ENCODE peak calls at places on chromosomes 1 and 21, in seven cellular contexts. T is choroid plexus epithelial cell, B is ovary, G is A673, A is MM.1S, N is neural progenitor cell, H is tibial nerve. L is an unnamed sample.

GRCh38 chr1:218330043-218330623 is 15.0 kb upstream of the TGFB2 start:
- DNase-seq in H (no peak), N (peak; percentile 34), G (peak; percentile 49), T (peak; percentile 74), A (peak; percentile 42), B (no peak), L (no peak)

GRCh38 chr21:33971492-33972013 is 55.9 kb upstream of the ATP5PO start:
- DNase-seq in A (no peak), T (peak; percentile 61), N (peak; percentile 49), B (no peak), G (no peak), H (no peak), L (no peak)

GRCh38 chr1:44805311-44806024 is 1.7 kb downstream of the DYNLT4 start:
- DNase-seq in T (no peak), B (peak; percentile 45), A (no peak), G (no peak), N (no peak), H (no peak), L (no peak)

GRCh38 chr1:209249785-209250441 is 333.6 kb upstream of the CAMK1G start:
- DNase-seq in B (no peak), T (no peak), A (no peak), H (no peak), G (no peak), N (no peak), L (no peak)

GRCh38 chr1:87584603-87585002 is 255.9 kb downstream of the LMO4 start:
- DNase-seq in T (no peak), H (no peak), B (no peak), G (no peak), A (no peak), N (no peak), L (no peak)

GRCh38 chr1:24898152-24898908 is 31.7 kb downstream of the RUNX3 start:
- DNase-seq in H (no peak), N (peak; percentile 67), G (peak; percentile 35), B (no peak), A (no peak), T (peak; percentile 58), L (no peak)

GRCh38 chr1:212565079-212565478 is 43.5 kb upstream of the ATF3 start:
- DNase-seq in G (no peak), N (no peak), H (no peak), A (no peak), B (no peak), T (no peak), L (no peak)

GRCh38 chr21:42809577-42810440 is 69.5 kb downstream of the WDR4 start:
- DNase-seq in A (no peak), T (no peak), G (no peak), H (no peak), B (no peak), N (peak; percentile 20), L (no peak)

GRCh38 chr21:38048241-38048640 is 132.0 kb upstream of the KCNJ6 start:
- DNase-seq in H (no peak), B (no peak), G (no peak), T (no peak), A (no peak), N (no peak), L (no peak)

GRCh38 chr1:19049128-19049768 is 92.8 kb upstream of the IFFO2 start:
- DNase-seq in T (no peak), B (no peak), N (no peak), A (no peak), H (no peak), G (no peak), L (no peak)

GRCh38 chr1:221078260-221078965 is 199.2 kb downstream of the HLX start:
- DNase-seq in A (no peak), T (no peak), G (no peak), B (no peak), H (no peak), N (no peak), L (no peak)

GRCh38 chr1:50970927-50971582 is 1.0 kb downstream of the CDKN2C start:
- DNase-seq in N (no peak), H (no peak), G (no peak), B (no peak), T (no peak), A (no peak), L (no peak)

GRCh38 chr21:32463889-32464300 is 51.4 kb downstream of the EVA1C start:
- DNase-seq in A (no peak), T (peak; percentile 94), N (no peak), G (peak; percentile 81), B (no peak), H (no peak), L (peak; percentile 97)

GRCh38 chr1:108000620-108001105 is 35.7 kb upstream of the VAV3 start:
- DNase-seq in A (no peak), B (peak; percentile 26), H (peak; percentile 17), G (peak; percentile 15), N (no peak), T (peak; percentile 97), L (no peak)

GRCh38 chr21:45054162-45054926 is 20.0 kb upstream of the ADARB1 start:
- DNase-seq in G (no peak), A (no peak), B (no peak), H (no peak), N (no peak), T (no peak), L (no peak)

GRCh38 chr21:46503922-46504539 is 45.3 kb downstream of the DIP2A start:
- DNase-seq in T (no peak), H (no peak), B (no peak), N (no peak), G (no peak), A (no peak), L (no peak)

GRCh38 chr1:226046240-226046639 is 16.3 kb upstream of the H3-3A start:
- DNase-seq in A (no peak), B (no peak), H (no peak), G (no peak), T (peak; percentile 73), N (no peak), L (peak; percentile 23)

GRCh38 chr1:182262425-182262824 is 129.2 kb downstream of the GLUL start:
- DNase-seq in G (no peak), N (no peak), T (no peak), A (no peak), B (no peak), H (no peak), L (no peak)

GRCh38 chr1:206588492-206588891 is 23.8 kb downstream of the EIF2D start:
- DNase-seq in B (no peak), N (no peak), G (no peak), A (no peak), T (peak; percentile 39), H (no peak), L (no peak)

GRCh38 chr21:32198369-32198768 is 80.5 kb downstream of the MIS18A start:
- DNase-seq in G (no peak), N (no peak), B (no peak), A (no peak), T (no peak), H (no peak), L (no peak)

GRCh38 chr1:245500546-245500945 is 345.8 kb downstream of the KIF26B start:
- DNase-seq in B (no peak), N (no peak), H (no peak), T (peak; percentile 71), G (no peak), A (no peak), L (peak; percentile 89)

GRCh38 chr1:196317535-196318522 is 290.4 kb downstream of the KCNT2 start:
- DNase-seq in B (peak; percentile 43), T (peak; percentile 78), H (no peak), A (peak; percentile 35), G (peak; percentile 46), N (peak; percentile 42), L (no peak)

GRCh38 chr1:112714313-112715263 is 544 bp downstream of the PPM1J start:
- DNase-seq in B (peak; percentile 68), N (peak; percentile 59), A (no peak), T (no peak), G (no peak), H (no peak), L (no peak)
- TF ChIP-seq CTCF in B (no peak), N (peak; percentile 29), A (no peak), T (no peak), G (peak; percentile 24), H (peak; percentile 17), L (no peak)

GRCh38 chr1:224732367-224733006 is 116.4 kb downstream of the CNIH3 start:
- DNase-seq in H (no peak), N (no peak), B (no peak), G (no peak), A (no peak), T (no peak), L (no peak)

GRCh38 chr1:224735159-224735558 is 119.0 kb downstream of the CNIH3 start:
- DNase-seq in G (no peak), N (no peak), H (no peak), A (no peak), B (no peak), T (no peak), L (no peak)

GRCh38 chr1:224736619-224737352 is 120.7 kb downstream of the CNIH3 start:
- DNase-seq in H (no peak), A (no peak), G (peak; percentile 12), T (peak; percentile 56), B (no peak), N (no peak), L (no peak)

GRCh38 chr1:224733021-224733911 is 117.1 kb downstream of the CNIH3 start:
- DNase-seq in N (peak; percentile 29), B (no peak), T (peak; percentile 24), A (no peak), H (no peak), G (no peak), L (no peak)

DNA sequence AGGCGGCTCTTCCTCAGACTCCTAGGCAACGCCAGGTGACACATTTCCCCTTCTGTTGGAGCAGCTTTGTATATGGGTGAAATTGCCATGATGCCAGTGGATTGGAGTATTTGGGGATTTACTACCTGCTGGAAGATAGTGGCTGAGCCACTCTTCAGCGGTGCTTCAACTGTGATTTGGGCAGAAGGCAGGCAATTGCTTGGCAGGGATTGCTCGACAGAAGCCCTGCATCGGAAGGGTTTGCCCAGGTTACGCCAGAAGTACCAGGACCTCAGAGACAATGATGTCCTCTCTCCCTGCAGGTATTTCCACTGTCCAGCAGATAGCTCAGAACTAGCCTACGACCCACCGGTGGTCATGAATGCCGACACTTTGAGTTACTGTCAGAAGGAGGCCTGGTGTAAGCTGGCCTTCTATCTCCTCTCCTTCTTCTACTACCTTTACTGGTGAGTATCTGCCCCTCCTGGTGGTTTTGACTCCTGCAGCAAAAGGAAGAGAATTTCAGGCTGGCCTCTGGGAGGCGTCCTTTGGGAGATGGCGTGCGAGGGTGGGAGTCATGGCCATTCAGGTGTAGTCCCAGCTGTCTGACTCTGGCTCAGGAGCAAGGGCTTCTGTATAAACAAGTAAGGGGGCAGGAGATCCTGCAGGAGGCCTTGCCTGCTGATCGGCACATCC is 118.3 kb downstream of the CNIH3 start:
- DNase-seq in B (no peak), G (no peak), H (no peak), N (no peak), A (no peak), T (no peak), L (no peak)
- H3K4me3 ChIP-seq in B (no peak overlapping the region), G (no peak overlapping the region), H (no peak overlapping the region), N (no peak overlapping the region), A (no peak overlapping the region), T (no peak overlapping the region), L (no peak overlapping the region)

GRCh38 chr1:199463521-199464127 is 563.9 kb upstream of the NR5A2 start:
- DNase-seq in A (peak; percentile 65), G (peak; percentile 92), H (no peak), N (peak; percentile 80), B (no peak), T (peak; percentile 83), L (peak; percentile 18)
- TF ChIP-seq CTCF in A (peak; percentile 87), G (peak; percentile 73), H (no peak), N (peak; percentile 70), B (no peak), T (peak; percentile 71), L (peak; percentile 72)

GRCh38 chr1:30908886-30909777 is 574 bp upstream of the SDC3 start:
- DNase-seq in G (peak; percentile 58), H (no peak), B (no peak), N (peak; percentile 58), T (no peak), A (no peak), L (no peak)
- H3K4me3 ChIP-seq in G (peak overlapping the region; percentile 40), H (peak overlapping the region; percentile 67), B (peak overlapping the region; percentile 29), N (peak overlapping the region; percentile 56), T (peak overlapping the region; percentile 59), A (no peak overlapping the region), L (peak overlapping the region; percentile 36)